ENCODE peak calls at places on chromosomes 13 and 19, in six cellular contexts. One of them, this sample, is unnamed.

GRCh38 chr19:3533563-3534216 is 5.3 kb upstream of the TEKTIP1 start:
- DNase-seq in PC-3: no peak
- DNase-seq in HepG2: no peak
- DNase-seq in mammary epithelial cell: no peak
- DNase-seq in SK-N-SH: no peak
- DNase-seq in endodermal cell: no peak
- DNase-seq in this sample: no peak

GRCh38 chr19:46818812-46819211 is 30.4 kb upstream of the SLC1A5 start:
- DNase-seq in HepG2: peak
- DNase-seq in SK-N-SH: no peak
- DNase-seq in mammary epithelial cell: no peak
- DNase-seq in endodermal cell: peak
- DNase-seq in PC-3: peak
- DNase-seq in this sample: peak

GRCh38 chr13:73306688-73307087 is 247.9 kb downstream of the KLF5 start:
- DNase-seq in endodermal cell: no peak
- DNase-seq in mammary epithelial cell: no peak
- DNase-seq in PC-3: no peak
- DNase-seq in SK-N-SH: no peak
- DNase-seq in HepG2: no peak
- DNase-seq in this sample: no peak

GRCh38 chr19:18745012-18745735 is 45.9 kb downstream of the COMP start:
- DNase-seq in SK-N-SH: peak
- DNase-seq in endodermal cell: peak
- DNase-seq in PC-3: no peak
- DNase-seq in mammary epithelial cell: no peak
- DNase-seq in HepG2: no peak
- DNase-seq in this sample: no peak

GRCh38 chr13:76884167-76884566 is 2.0 kb downstream of the KCTD12 start:
- DNase-seq in mammary epithelial cell: peak
- DNase-seq in SK-N-SH: no peak
- DNase-seq in PC-3: no peak
- DNase-seq in HepG2: no peak
- DNase-seq in endodermal cell: peak
- DNase-seq in this sample: no peak

GRCh38 chr19:19545707-19546106 is 7.6 kb downstream of the CILP2 start:
- DNase-seq in PC-3: no peak
- DNase-seq in mammary epithelial cell: no peak
- DNase-seq in SK-N-SH: no peak
- DNase-seq in endodermal cell: no peak
- DNase-seq in HepG2: no peak
- DNase-seq in this sample: no peak

GRCh38 chr13:21898990-21899389 is 228.1 kb downstream of the FGF9 start:
- DNase-seq in PC-3: no peak
- DNase-seq in SK-N-SH: no peak
- DNase-seq in HepG2: no peak
- DNase-seq in endodermal cell: no peak
- DNase-seq in mammary epithelial cell: no peak
- DNase-seq in this sample: no peak

GRCh38 chr13:33145667-33146066 is 129.4 kb downstream of the KL start:
- DNase-seq in endodermal cell: no peak
- DNase-seq in mammary epithelial cell: no peak
- DNase-seq in SK-N-SH: no peak
- DNase-seq in HepG2: no peak
- DNase-seq in PC-3: no peak
- DNase-seq in this sample: no peak

GRCh38 chr13:93388701-93389100 is 162.1 kb downstream of the GPC6 start:
- DNase-seq in endodermal cell: no peak
- DNase-seq in PC-3: peak
- DNase-seq in HepG2: no peak
- DNase-seq in mammary epithelial cell: peak
- DNase-seq in SK-N-SH: no peak
- DNase-seq in this sample: no peak

GRCh38 chr19:10603873-10604459 is 16.9 kb upstream of the AP1M2 start:
- DNase-seq in PC-3: no peak
- DNase-seq in mammary epithelial cell: peak
- DNase-seq in endodermal cell: no peak
- DNase-seq in SK-N-SH: peak
- DNase-seq in HepG2: no peak
- DNase-seq in this sample: peak

GRCh38 chr19:17041994-17042393 is 15.4 kb upstream of the CPAMD8 start:
- DNase-seq in HepG2: no peak
- DNase-seq in PC-3: no peak
- DNase-seq in mammary epithelial cell: no peak
- DNase-seq in endodermal cell: no peak
- DNase-seq in SK-N-SH: no peak
- DNase-seq in this sample: no peak

GRCh38 chr19:48041877-48042580 is 1.9 kb downstream of the CABP5 start:
- DNase-seq in mammary epithelial cell: no peak
- DNase-seq in PC-3: no peak
- DNase-seq in SK-N-SH: no peak
- DNase-seq in HepG2: no peak
- DNase-seq in endodermal cell: no peak
- DNase-seq in this sample: no peak

GRCh38 chr19:50933640-50934039 is 19.2 kb downstream of the KLK5 start:
- DNase-seq in endodermal cell: no peak
- DNase-seq in SK-N-SH: no peak
- DNase-seq in mammary epithelial cell: peak
- DNase-seq in HepG2: no peak
- DNase-seq in PC-3: peak
- DNase-seq in this sample: no peak

GRCh38 chr19:39307233-39307821 is 11.1 kb downstream of the IFNL1 start:
- DNase-seq in PC-3: no peak
- DNase-seq in endodermal cell: peak
- DNase-seq in SK-N-SH: no peak
- DNase-seq in mammary epithelial cell: no peak
- DNase-seq in HepG2: no peak
- DNase-seq in this sample: no peak

GRCh38 chr13:71814806-71815205 is 52.2 kb downstream of the DACH1 start:
- DNase-seq in PC-3: no peak
- DNase-seq in HepG2: no peak
- DNase-seq in mammary epithelial cell: no peak
- DNase-seq in SK-N-SH: no peak
- DNase-seq in endodermal cell: no peak
- DNase-seq in this sample: no peak

GRCh38 chr13:73618275-73618865 is 515.8 kb downstream of the KLF12 start:
- DNase-seq in endodermal cell: no peak
- DNase-seq in PC-3: peak
- DNase-seq in SK-N-SH: no peak
- DNase-seq in HepG2: peak
- DNase-seq in mammary epithelial cell: no peak
- DNase-seq in this sample: no peak

GRCh38 chr19:28694812-28695211 is 518.1 kb downstream of the UQCRFS1 start:
- DNase-seq in PC-3: no peak
- DNase-seq in endodermal cell: no peak
- DNase-seq in mammary epithelial cell: peak
- DNase-seq in SK-N-SH: no peak
- DNase-seq in HepG2: no peak
- DNase-seq in this sample: no peak

GRCh38 chr19:48443262-48443661 is 2.5 kb upstream of the GRWD1 start:
- DNase-seq in endodermal cell: peak
- DNase-seq in mammary epithelial cell: no peak
- DNase-seq in HepG2: no peak
- DNase-seq in SK-N-SH: no peak
- DNase-seq in PC-3: no peak
- DNase-seq in this sample: no peak

GRCh38 chr13:111897178-111897845 is 169.6 kb upstream of the SOX1 start:
- DNase-seq in mammary epithelial cell: no peak
- DNase-seq in SK-N-SH: no peak
- DNase-seq in PC-3: no peak
- DNase-seq in HepG2: no peak
- DNase-seq in endodermal cell: peak
- DNase-seq in this sample: no peak

GRCh38 chr13:111897846-111898215 is 169.1 kb upstream of the SOX1 start:
- DNase-seq in PC-3: no peak
- DNase-seq in mammary epithelial cell: no peak
- DNase-seq in HepG2: no peak
- DNase-seq in endodermal cell: peak
- DNase-seq in SK-N-SH: no peak
- DNase-seq in this sample: no peak

GRCh38 chr13:111895896-111896821 is 170.8 kb upstream of the SOX1 start:
- DNase-seq in endodermal cell: peak
- DNase-seq in PC-3: no peak
- DNase-seq in SK-N-SH: no peak
- DNase-seq in mammary epithelial cell: no peak
- DNase-seq in HepG2: no peak
- DNase-seq in this sample: no peak

GRCh38 chr13:111893607-111894443 is 173.1 kb upstream of the SOX1 start:
- DNase-seq in mammary epithelial cell: no peak
- DNase-seq in HepG2: no peak
- DNase-seq in endodermal cell: peak
- DNase-seq in PC-3: no peak
- DNase-seq in SK-N-SH: no peak
- DNase-seq in this sample: no peak

GRCh38 chr13:111893071-111893606 is 173.8 kb upstream of the SOX1 start:
- DNase-seq in SK-N-SH: no peak
- DNase-seq in mammary epithelial cell: no peak
- DNase-seq in endodermal cell: peak
- DNase-seq in PC-3: no peak
- DNase-seq in HepG2: no peak
- DNase-seq in this sample: no peak
- H3K9ac ChIP-seq in SK-N-SH: no peak
- H3K9ac ChIP-seq in mammary epithelial cell: no peak
- H3K9ac ChIP-seq in endodermal cell: peak
- H3K9ac ChIP-seq in PC-3: no peak
- H3K9ac ChIP-seq in HepG2: no peak
- H3K9ac ChIP-seq in this sample: no peak

DNA sequence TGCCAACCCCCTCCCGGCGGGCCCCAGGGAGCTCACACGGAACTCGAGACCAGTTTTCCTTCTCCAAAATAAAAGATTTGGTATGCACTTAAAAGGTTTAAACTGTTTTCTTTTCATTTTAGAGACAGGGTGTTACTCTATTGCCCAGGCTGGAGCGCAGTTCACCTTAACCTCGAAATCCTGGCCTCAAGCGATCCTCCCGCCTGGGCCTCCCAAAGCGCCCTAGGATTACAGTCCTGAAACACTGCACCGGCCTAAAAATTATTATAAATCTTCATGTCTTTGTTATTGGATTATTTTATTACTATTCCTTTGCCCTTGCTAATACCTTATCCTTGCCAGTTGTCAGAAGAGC is 553 bp upstream of the SLC7A1 start:
- DNase-seq in HepG2: no peak
- DNase-seq in endodermal cell: no peak
- DNase-seq in SK-N-SH: no peak
- DNase-seq in mammary epithelial cell: no peak
- DNase-seq in PC-3: no peak
- DNase-seq in this sample: no peak
- H3K9ac ChIP-seq in HepG2: peak
- H3K9ac ChIP-seq in endodermal cell: no peak
- H3K9ac ChIP-seq in SK-N-SH: peak
- H3K9ac ChIP-seq in mammary epithelial cell: no peak
- H3K9ac ChIP-seq in PC-3: peak
- H3K9ac ChIP-seq in this sample: peak

GRCh38 chr13:23946900-23947299 is 49.6 kb upstream of the C1QTNF9B start:
- DNase-seq in HepG2: no peak
- DNase-seq in endodermal cell: no peak
- DNase-seq in PC-3: no peak
- DNase-seq in SK-N-SH: peak
- DNase-seq in mammary epithelial cell: no peak
- DNase-seq in this sample: no peak
- H3K9ac ChIP-seq in HepG2: no peak
- H3K9ac ChIP-seq in endodermal cell: no peak
- H3K9ac ChIP-seq in PC-3: no peak
- H3K9ac ChIP-seq in SK-N-SH: no peak
- H3K9ac ChIP-seq in mammary epithelial cell: no peak
- H3K9ac ChIP-seq in this sample: no peak

DNA sequence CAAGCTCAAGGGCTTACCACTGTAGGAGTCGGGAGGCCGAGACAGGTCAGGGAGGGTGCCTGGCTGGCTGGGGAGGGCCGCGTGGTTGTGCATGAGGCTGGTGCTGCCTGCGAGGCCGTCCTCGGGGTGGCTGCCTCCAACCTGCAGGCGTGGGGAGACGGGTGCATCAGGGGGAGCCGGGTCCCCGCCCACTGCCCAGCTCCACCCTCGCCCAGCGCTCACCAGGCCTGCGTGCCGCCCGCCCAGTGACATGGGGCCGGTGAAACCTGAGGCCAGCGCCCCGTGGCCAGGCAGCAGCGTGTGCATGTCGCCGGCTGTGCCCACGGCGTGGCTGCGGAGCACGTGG is 13.8 kb upstream of the UQCR11 start:
- DNase-seq in HepG2: no peak
- DNase-seq in PC-3: no peak
- DNase-seq in SK-N-SH: peak
- DNase-seq in mammary epithelial cell: no peak
- DNase-seq in endodermal cell: no peak
- DNase-seq in this sample: no peak
- H3K9ac ChIP-seq in HepG2: no peak
- H3K9ac ChIP-seq in PC-3: no peak
- H3K9ac ChIP-seq in SK-N-SH: no peak
- H3K9ac ChIP-seq in mammary epithelial cell: no peak
- H3K9ac ChIP-seq in endodermal cell: no peak
- H3K9ac ChIP-seq in this sample: no peak

GRCh38 chr13:26980099-26981031 is 191.2 kb downstream of the USP12 start:
- DNase-seq in SK-N-SH: no peak
- DNase-seq in PC-3: no peak
- DNase-seq in endodermal cell: no peak
- DNase-seq in HepG2: no peak
- DNase-seq in mammary epithelial cell: no peak
- DNase-seq in this sample: no peak
- H3K9ac ChIP-seq in SK-N-SH: no peak
- H3K9ac ChIP-seq in PC-3: no peak
- H3K9ac ChIP-seq in endodermal cell: no peak
- H3K9ac ChIP-seq in HepG2: no peak
- H3K9ac ChIP-seq in mammary epithelial cell: no peak
- H3K9ac ChIP-seq in this sample: no peak

GRCh38 chr19:5148794-5149190 is 179.9 kb downstream of the KDM4B start:
- DNase-seq in PC-3: no peak
- DNase-seq in HepG2: no peak
- DNase-seq in endodermal cell: no peak
- DNase-seq in SK-N-SH: no peak
- DNase-seq in mammary epithelial cell: no peak
- DNase-seq in this sample: no peak

GRCh38 chr19:5149930-5150329 is 181.0 kb downstream of the KDM4B start:
- DNase-seq in PC-3: no peak
- DNase-seq in HepG2: no peak
- DNase-seq in SK-N-SH: no peak
- DNase-seq in endodermal cell: no peak
- DNase-seq in mammary epithelial cell: no peak
- DNase-seq in this sample: no peak

GRCh38 chr19:5147074-5147970 is 178.4 kb downstream of the KDM4B start:
- DNase-seq in mammary epithelial cell: no peak
- DNase-seq in HepG2: no peak
- DNase-seq in SK-N-SH: no peak
- DNase-seq in endodermal cell: no peak
- DNase-seq in PC-3: no peak
- DNase-seq in this sample: no peak

GRCh38 chr19:5149508-5149907 is 180.6 kb downstream of the KDM4B start:
- DNase-seq in endodermal cell: no peak
- DNase-seq in mammary epithelial cell: no peak
- DNase-seq in SK-N-SH: no peak
- DNase-seq in HepG2: no peak
- DNase-seq in PC-3: no peak
- DNase-seq in this sample: no peak

GRCh38 chr19:5147971-5148793 is 179.3 kb downstream of the KDM4B start:
- DNase-seq in HepG2: no peak
- DNase-seq in mammary epithelial cell: no peak
- DNase-seq in endodermal cell: no peak
- DNase-seq in SK-N-SH: no peak
- DNase-seq in PC-3: no peak
- DNase-seq in this sample: no peak
- H3K9ac ChIP-seq in HepG2: no peak
- H3K9ac ChIP-seq in mammary epithelial cell: no peak
- H3K9ac ChIP-seq in endodermal cell: no peak
- H3K9ac ChIP-seq in SK-N-SH: no peak
- H3K9ac ChIP-seq in PC-3: no peak
- H3K9ac ChIP-seq in this sample: no peak